ENCODE peak calls at places on chromosomes 4 and X, in seven cellular contexts. One of them, this sample, is unnamed.
A peak's percentile ranks its signal among the peaks of the same experiment; 100 is the strongest.

GRCh38 chr4:159229164-159229563 is 126.3 kb downstream of the RAPGEF2 start:
- DNase-seq in kidney epithelial cell: peak; percentile 35
- DNase-seq in GM06990: no peak
- DNase-seq in left ventricle myocardium inferior: no peak
- DNase-seq in A549: no peak
- DNase-seq in AG09309: no peak
- DNase-seq in spleen: no peak
- DNase-seq in this sample: peak; percentile 32

GRCh38 chr4:73922766-73923630 is 53.8 kb downstream of the CXCL1 start:
- DNase-seq in GM06990: no peak
- DNase-seq in kidney epithelial cell: no peak
- DNase-seq in left ventricle myocardium inferior: no peak
- DNase-seq in AG09309: no peak
- DNase-seq in A549: no peak
- DNase-seq in spleen: no peak
- DNase-seq in this sample: peak; percentile 55

GRCh38 chr4:105181259-105181658 is 34.6 kb downstream of the TET2 start:
- DNase-seq in kidney epithelial cell: no peak
- DNase-seq in GM06990: no peak
- DNase-seq in AG09309: no peak
- DNase-seq in A549: no peak
- DNase-seq in left ventricle myocardium inferior: no peak
- DNase-seq in spleen: no peak
- DNase-seq in this sample: no peak

GRCh38 chr4:26838055-26838842 is 22.4 kb upstream of the STIM2 start:
- DNase-seq in spleen: no peak
- DNase-seq in A549: no peak
- DNase-seq in GM06990: no peak
- DNase-seq in AG09309: no peak
- DNase-seq in kidney epithelial cell: no peak
- DNase-seq in left ventricle myocardium inferior: no peak
- DNase-seq in this sample: no peak

GRCh38 chr4:42570221-42570620 is 86.7 kb downstream of the ATP8A1 start:
- DNase-seq in AG09309: no peak
- DNase-seq in spleen: no peak
- DNase-seq in left ventricle myocardium inferior: peak; percentile 76
- DNase-seq in A549: no peak
- DNase-seq in GM06990: no peak
- DNase-seq in kidney epithelial cell: no peak
- DNase-seq in this sample: no peak

GRCh38 chr4:15906024-15906443 is 32.5 kb downstream of the FGFBP1 start:
- DNase-seq in AG09309: no peak
- DNase-seq in A549: peak; percentile 85
- DNase-seq in kidney epithelial cell: peak; percentile 73
- DNase-seq in GM06990: no peak
- DNase-seq in left ventricle myocardium inferior: peak; percentile 18
- DNase-seq in spleen: peak; percentile 92
- DNase-seq in this sample: no peak

GRCh38 chr4:161929966-161930365 is 233.8 kb downstream of the FSTL5 start:
- DNase-seq in A549: no peak
- DNase-seq in left ventricle myocardium inferior: no peak
- DNase-seq in AG09309: peak; percentile 18
- DNase-seq in GM06990: no peak
- DNase-seq in spleen: no peak
- DNase-seq in kidney epithelial cell: peak; percentile 29
- DNase-seq in this sample: peak; percentile 28

GRCh38 chrX:3939967-3940610 is 226.6 kb upstream of the PRKX start:
- DNase-seq in GM06990: no peak
- DNase-seq in spleen: no peak
- DNase-seq in A549: no peak
- DNase-seq in AG09309: no peak
- DNase-seq in left ventricle myocardium inferior: no peak
- DNase-seq in kidney epithelial cell: no peak
- DNase-seq in this sample: peak; percentile 12

GRCh38 chr4:150209140-150209829 is 131.0 kb downstream of the DCLK2 start:
- DNase-seq in AG09309: peak; percentile 13
- DNase-seq in A549: peak; percentile 52
- DNase-seq in left ventricle myocardium inferior: peak; percentile 68
- DNase-seq in kidney epithelial cell: no peak
- DNase-seq in spleen: no peak
- DNase-seq in GM06990: no peak
- DNase-seq in this sample: peak; percentile 51

GRCh38 chr4:153787156-153787555 is 1.7 kb downstream of the SFRP2 start:
- DNase-seq in GM06990: no peak
- DNase-seq in A549: no peak
- DNase-seq in AG09309: no peak
- DNase-seq in kidney epithelial cell: no peak
- DNase-seq in spleen: no peak
- DNase-seq in left ventricle myocardium inferior: no peak
- DNase-seq in this sample: no peak

GRCh38 chr4:84493092-84493850 is 5.8 kb downstream of the NKX6-1 start:
- DNase-seq in GM06990: no peak
- DNase-seq in spleen: no peak
- DNase-seq in kidney epithelial cell: no peak
- DNase-seq in A549: no peak
- DNase-seq in left ventricle myocardium inferior: no peak
- DNase-seq in AG09309: no peak
- DNase-seq in this sample: no peak

GRCh38 chr4:17619416-17620105 is 5.1 kb downstream of the MED28 start:
- DNase-seq in spleen: no peak
- DNase-seq in AG09309: no peak
- DNase-seq in left ventricle myocardium inferior: no peak
- DNase-seq in kidney epithelial cell: no peak
- DNase-seq in GM06990: no peak
- DNase-seq in A549: no peak
- DNase-seq in this sample: no peak

GRCh38 chrX:19879742-19880378 is 7.5 kb downstream of the SH3KBP1 start:
- DNase-seq in AG09309: no peak
- DNase-seq in A549: no peak
- DNase-seq in GM06990: no peak
- DNase-seq in kidney epithelial cell: no peak
- DNase-seq in left ventricle myocardium inferior: no peak
- DNase-seq in spleen: no peak
- DNase-seq in this sample: no peak

GRCh38 chr4:67954867-67955266 is 8.4 kb downstream of the TMPRSS11A start:
- DNase-seq in A549: no peak
- DNase-seq in GM06990: no peak
- DNase-seq in spleen: no peak
- DNase-seq in kidney epithelial cell: no peak
- DNase-seq in AG09309: no peak
- DNase-seq in left ventricle myocardium inferior: no peak
- DNase-seq in this sample: no peak

GRCh38 chr4:153154010-153154975 is 50.0 kb upstream of the TRIM2 start:
- DNase-seq in kidney epithelial cell: no peak
- DNase-seq in A549: no peak
- DNase-seq in left ventricle myocardium inferior: no peak
- DNase-seq in spleen: no peak
- DNase-seq in AG09309: no peak
- DNase-seq in GM06990: no peak
- DNase-seq in this sample: peak; percentile 28

GRCh38 chrX:153726286-153727107 is 1.8 kb downstream of the ABCD1 start:
- DNase-seq in spleen: peak; percentile 92
- DNase-seq in A549: no peak
- DNase-seq in left ventricle myocardium inferior: peak; percentile 64
- DNase-seq in kidney epithelial cell: no peak
- DNase-seq in AG09309: no peak
- DNase-seq in GM06990: peak; percentile 79
- DNase-seq in this sample: no peak

GRCh38 chr4:118964891-118965411 is 76.3 kb downstream of the SYNPO2 start:
- DNase-seq in AG09309: no peak
- DNase-seq in kidney epithelial cell: no peak
- DNase-seq in left ventricle myocardium inferior: no peak
- DNase-seq in A549: no peak
- DNase-seq in GM06990: no peak
- DNase-seq in spleen: no peak
- DNase-seq in this sample: no peak

GRCh38 chrX:134444681-134445080 is 15.3 kb upstream of the HPRT1 start:
- DNase-seq in kidney epithelial cell: no peak
- DNase-seq in left ventricle myocardium inferior: no peak
- DNase-seq in A549: no peak
- DNase-seq in spleen: no peak
- DNase-seq in GM06990: no peak
- DNase-seq in AG09309: no peak
- DNase-seq in this sample: no peak

GRCh38 chrX:10327651-10328050 is 170.9 kb downstream of the CLCN4 start:
- DNase-seq in A549: peak; percentile 24
- DNase-seq in spleen: no peak
- DNase-seq in AG09309: no peak
- DNase-seq in left ventricle myocardium inferior: no peak
- DNase-seq in GM06990: no peak
- DNase-seq in kidney epithelial cell: no peak
- DNase-seq in this sample: no peak

GRCh38 chrX:87299563-87300160 is 217.9 kb upstream of the KLHL4 start:
- DNase-seq in left ventricle myocardium inferior: no peak
- DNase-seq in AG09309: peak; percentile 1
- DNase-seq in A549: no peak
- DNase-seq in GM06990: no peak
- DNase-seq in spleen: no peak
- DNase-seq in kidney epithelial cell: no peak
- DNase-seq in this sample: peak; percentile 20

GRCh38 chrX:71999535-71999934 is 88.9 kb downstream of the NHSL2 start:
- DNase-seq in A549: no peak
- DNase-seq in AG09309: no peak
- DNase-seq in spleen: no peak
- DNase-seq in kidney epithelial cell: no peak
- DNase-seq in left ventricle myocardium inferior: no peak
- DNase-seq in GM06990: no peak
- DNase-seq in this sample: no peak
- TF ChIP-seq CTCF in A549: no peak
- TF ChIP-seq CTCF in AG09309: no peak
- TF ChIP-seq CTCF in spleen: no peak
- TF ChIP-seq CTCF in kidney epithelial cell: no peak
- TF ChIP-seq CTCF in left ventricle myocardium inferior: no peak
- TF ChIP-seq CTCF in GM06990: no peak
- TF ChIP-seq CTCF in this sample: no peak

DNA sequence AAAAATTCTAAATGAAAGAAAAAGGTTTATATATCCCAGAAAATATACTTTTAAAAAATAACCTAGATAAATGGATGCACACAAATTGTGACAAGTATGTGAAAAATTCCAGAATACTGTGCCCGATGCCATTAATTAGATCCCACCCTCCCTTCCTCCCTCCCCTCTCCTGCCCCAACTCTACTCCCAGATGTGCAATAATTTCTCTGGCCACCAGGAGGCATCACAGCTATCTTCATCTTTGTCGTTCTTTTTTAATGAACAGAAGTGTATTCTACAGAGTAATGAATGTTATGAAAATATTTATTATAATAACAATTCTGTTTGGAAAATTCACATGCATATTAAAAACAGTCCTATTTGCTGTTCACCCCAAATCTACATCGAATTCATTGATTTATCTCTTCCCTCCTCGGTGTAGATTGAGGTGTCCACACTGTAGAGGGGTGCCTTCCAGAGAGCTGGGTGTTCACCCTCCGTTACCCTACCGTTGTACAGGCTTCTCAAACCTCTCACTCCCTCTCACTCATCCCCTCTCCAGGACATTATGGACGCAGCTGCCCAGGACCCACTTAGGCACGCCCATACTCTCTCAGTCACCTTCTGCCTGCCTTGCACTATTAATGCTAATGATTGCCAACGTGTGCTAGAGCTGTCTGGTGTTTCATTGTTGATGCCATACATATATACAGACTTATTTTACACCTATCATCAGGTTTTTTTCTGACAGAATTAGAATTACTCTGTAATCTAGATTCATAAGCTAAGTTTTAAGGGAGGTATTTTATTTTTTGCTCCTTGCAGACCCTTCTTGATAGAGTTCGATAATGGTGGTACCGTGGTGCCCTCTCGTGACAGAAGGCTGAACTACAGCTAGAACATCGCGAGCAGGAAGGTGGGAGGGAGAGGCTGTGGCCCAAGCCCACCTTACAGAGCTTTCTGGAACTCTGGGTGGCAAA is 14.1 kb downstream of the RAB40AL start:
- DNase-seq in kidney epithelial cell: no peak
- DNase-seq in GM06990: peak; percentile 10
- DNase-seq in A549: peak; percentile 11
- DNase-seq in spleen: no peak
- DNase-seq in left ventricle myocardium inferior: peak; percentile 13
- DNase-seq in AG09309: no peak
- DNase-seq in this sample: no peak
- H3K4me3 ChIP-seq in kidney epithelial cell: peak overlapping the region; percentile 20
- H3K4me3 ChIP-seq in GM06990: no peak overlapping the region
- H3K4me3 ChIP-seq in A549: peak overlapping the region; percentile 32
- H3K4me3 ChIP-seq in spleen: no peak overlapping the region
- H3K4me3 ChIP-seq in left ventricle myocardium inferior: peak overlapping the region; percentile 21
- H3K4me3 ChIP-seq in AG09309: peak overlapping the region; percentile 13
- H3K4me3 ChIP-seq in this sample: peak overlapping the region; percentile 21

GRCh38 chrX:12319955-12320354 is 181.7 kb downstream of the FRMPD4 start:
- DNase-seq in kidney epithelial cell: no peak
- DNase-seq in spleen: no peak
- DNase-seq in AG09309: no peak
- DNase-seq in A549: no peak
- DNase-seq in GM06990: no peak
- DNase-seq in left ventricle myocardium inferior: no peak
- DNase-seq in this sample: no peak

GRCh38 chrX:12315526-12315925 is 177.3 kb downstream of the FRMPD4 start:
- DNase-seq in GM06990: no peak
- DNase-seq in left ventricle myocardium inferior: no peak
- DNase-seq in AG09309: no peak
- DNase-seq in A549: no peak
- DNase-seq in spleen: no peak
- DNase-seq in kidney epithelial cell: no peak
- DNase-seq in this sample: no peak

GRCh38 chrX:12322031-12322430 is 183.8 kb downstream of the FRMPD4 start:
- DNase-seq in AG09309: no peak
- DNase-seq in left ventricle myocardium inferior: no peak
- DNase-seq in GM06990: no peak
- DNase-seq in spleen: no peak
- DNase-seq in kidney epithelial cell: no peak
- DNase-seq in A549: no peak
- DNase-seq in this sample: no peak

DNA sequence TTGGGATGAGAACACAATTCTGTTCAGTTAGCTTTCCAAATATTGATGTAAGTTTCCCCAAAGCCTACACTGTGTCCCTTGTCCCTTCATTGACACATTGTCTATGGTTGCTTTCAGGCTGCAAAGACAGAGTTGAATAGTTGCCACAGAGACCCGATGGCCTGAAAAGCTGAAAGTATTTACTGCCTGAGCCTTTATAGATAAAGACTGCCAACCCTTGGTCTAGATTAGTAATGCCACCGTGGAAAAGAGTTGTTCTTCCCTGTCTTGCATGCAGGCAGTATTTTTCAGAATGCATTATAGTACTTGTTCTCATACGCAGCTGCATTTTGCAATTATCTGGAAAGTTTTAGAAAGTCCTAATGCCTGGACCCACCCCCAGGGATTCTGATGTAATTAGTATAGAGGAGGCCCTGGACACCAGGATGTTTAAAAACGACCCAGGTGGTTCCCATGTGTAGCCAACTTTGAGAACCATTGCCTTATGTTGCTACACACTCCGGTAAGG is 180.8 kb downstream of the FRMPD4 start:
- DNase-seq in A549: no peak
- DNase-seq in AG09309: no peak
- DNase-seq in GM06990: no peak
- DNase-seq in left ventricle myocardium inferior: no peak
- DNase-seq in kidney epithelial cell: no peak
- DNase-seq in spleen: no peak
- DNase-seq in this sample: no peak
- TF ChIP-seq CTCF in A549: peak; percentile 21
- TF ChIP-seq CTCF in AG09309: peak; percentile 18
- TF ChIP-seq CTCF in GM06990: no peak
- TF ChIP-seq CTCF in left ventricle myocardium inferior: no peak
- TF ChIP-seq CTCF in kidney epithelial cell: no peak
- TF ChIP-seq CTCF in spleen: no peak
- TF ChIP-seq CTCF in this sample: no peak

GRCh38 chrX:55908685-55909212 is 191.2 kb downstream of the RRAGB start:
- DNase-seq in GM06990: peak; percentile 39
- DNase-seq in A549: peak; percentile 20
- DNase-seq in kidney epithelial cell: no peak
- DNase-seq in spleen: peak; percentile 72
- DNase-seq in left ventricle myocardium inferior: no peak
- DNase-seq in AG09309: no peak
- DNase-seq in this sample: no peak
- H3K4me3 ChIP-seq in GM06990: peak overlapping the region; percentile 68
- H3K4me3 ChIP-seq in A549: peak overlapping the region; percentile 71
- H3K4me3 ChIP-seq in kidney epithelial cell: peak overlapping the region; percentile 59
- H3K4me3 ChIP-seq in spleen: peak overlapping the region; percentile 57
- H3K4me3 ChIP-seq in left ventricle myocardium inferior: peak overlapping the region; percentile 75
- H3K4me3 ChIP-seq in AG09309: peak overlapping the region; percentile 58
- H3K4me3 ChIP-seq in this sample: peak overlapping the region; percentile 43